ENCODE peak calls at places on chromosomes 16 and 17, in five cellular contexts. O is lung; J is CD4-positive, alpha-beta memory T cell; P is testis; N is A549. Q is an unnamed sample. For H3K4me1 and H3K9me3, the result is how much of the 10 kb centered on the place peaks cover.

GRCh38 chr16:23081675-23082119 is 67.6 kb downstream of the USP31 start:
- DNase-seq in O (no peak), N (peak), J (no peak), P (peak), Q (no peak)

GRCh38 chr17:15973016-15973415 is 26.5 kb downstream of the ZSWIM7 start:
- DNase-seq in J (no peak), N (no peak), P (no peak), O (no peak), Q (no peak)

GRCh38 chr17:36726199-36726598 is 124.8 kb downstream of the MRM1 start:
- DNase-seq in P (no peak), J (no peak), O (no peak), N (no peak), Q (no peak)

GRCh38 chr16:13919330-13919682 is 648 bp upstream of the ERCC4 start:
- DNase-seq in N (no peak), P (no peak), J (peak), O (no peak), Q (no peak)

GRCh38 chr16:15676506-15676905 is 26.5 kb downstream of the NDE1 start:
- DNase-seq in J (no peak), N (no peak), P (no peak), O (no peak), Q (no peak)

GRCh38 chr16:67399749-67400704 is 6.7 kb upstream of the TPPP3 start:
- DNase-seq in O (no peak), N (no peak), P (no peak), J (no peak), Q (no peak)

GRCh38 chr17:77280304-77280910 is 139.6 kb downstream of the SEC14L1 start:
- DNase-seq in P (no peak), J (no peak), N (no peak), O (no peak), Q (no peak)

GRCh38 chr16:5036228-5037156 is 2.8 kb upstream of the NAGPA start:
- DNase-seq in N (no peak), P (no peak), J (no peak), O (no peak), Q (peak)

GRCh38 chr16:71626018-71626857 is at the start of gene MARVELD3:
- DNase-seq in N (no peak), O (peak), J (no peak), P (peak), Q (no peak)

GRCh38 chr17:352421-353212 is at the start of gene RPH3AL:
- DNase-seq in O (peak), P (no peak), N (peak), J (no peak), Q (no peak)

GRCh38 chr16:30786115-30786935 is 680 bp downstream of the ZNF629 start:
- DNase-seq in N (peak), J (no peak), O (no peak), P (peak), Q (no peak)

GRCh38 chr16:72937360-72937759 is 110.6 kb downstream of the ZFHX3 start:
- DNase-seq in O (no peak), J (no peak), P (no peak), N (no peak), Q (no peak)

GRCh38 chr16:80467961-80468360 is 72.8 kb upstream of the DYNLRB2 start:
- DNase-seq in O (no peak), N (no peak), P (no peak), J (no peak), Q (no peak)

GRCh38 chr17:40025991-40026815 is 11.0 kb downstream of the CSF3 start:
- DNase-seq in O (no peak), J (peak), P (no peak), N (no peak), Q (no peak)

GRCh38 chr16:81384006-81384405 is 60.6 kb upstream of the CMIP start:
- DNase-seq in O (no peak), J (no peak), N (no peak), P (no peak), Q (no peak)

GRCh38 chr17:58333396-58334207 is 5.0 kb upstream of the TSPOAP1 start:
- DNase-seq in N (no peak), J (no peak), O (no peak), P (no peak), Q (no peak)

GRCh38 chr17:45261577-45262515 is at the start of gene SPATA32:
- DNase-seq in P (peak), J (peak), N (no peak), O (no peak), Q (peak)

GRCh38 chr16:14609716-14610115 is 20.3 kb downstream of the PARN start:
- DNase-seq in N (no peak), J (no peak), O (no peak), P (no peak), Q (no peak)

GRCh38 chr17:62110923-62111484 is 45.9 kb upstream of the MED13 start:
- DNase-seq in J (no peak), P (no peak), N (peak), O (no peak), Q (no peak)

GRCh38 chr16:88404769-88405168 is 22.0 kb downstream of the ZNF469 start:
- DNase-seq in N (no peak), P (no peak), O (no peak), J (no peak), Q (no peak)

GRCh38 chr17:45730192-45730591 is 53.9 kb upstream of the CRHR1 start:
- DNase-seq in J (no peak), O (no peak), P (no peak), N (no peak), Q (peak)

GRCh38 chr16:8989099-8989878 is 25.6 kb upstream of the USP7 start:
- DNase-seq in P (no peak), J (no peak), O (no peak), N (no peak), Q (no peak)

GRCh38 chr17:6536566-6537065 is 19.7 kb downstream of the PITPNM3 start:
- DNase-seq in P (no peak), N (no peak), O (no peak), J (no peak), Q (peak)

GRCh38 chr17:20217677-20218076 is 208.5 kb downstream of the SPECC1 start:
- DNase-seq in O (no peak), N (no peak), P (no peak), J (no peak), Q (no peak)

GRCh38 chr16:69532761-69533459 is 32.9 kb upstream of the NFAT5 start:
- DNase-seq in O (no peak), J (no peak), N (peak), P (no peak), Q (no peak)

GRCh38 chr17:58242171-58242784 is 3.9 kb downstream of the LPO start:
- DNase-seq in O (no peak), P (no peak), J (no peak), N (no peak), Q (no peak)

GRCh38 chr17:74354123-74354522 is 7.5 kb downstream of the BTBD17 start:
- DNase-seq in J (peak), O (no peak), N (peak), P (peak), Q (peak)

GRCh38 chr17:1179635-1180433 is at the start of gene ABR:
- DNase-seq in J (peak), N (no peak), O (no peak), P (peak), Q (peak)

GRCh38 chr16:84672276-84673202 is 24.2 kb downstream of the KLHL36 start:
- DNase-seq in N (peak), J (peak), O (peak), P (peak), Q (peak)

GRCh38 chr16:733382-734207 is 6.7 kb downstream of the HAGHL start:
- DNase-seq in O (no peak), N (peak), J (no peak), P (no peak), Q (no peak)

GRCh38 chr16:76947694-76948093 is 243.3 kb upstream of the MON1B start:
- DNase-seq in O (no peak), N (no peak), J (no peak), P (no peak), Q (no peak)

DNA sequence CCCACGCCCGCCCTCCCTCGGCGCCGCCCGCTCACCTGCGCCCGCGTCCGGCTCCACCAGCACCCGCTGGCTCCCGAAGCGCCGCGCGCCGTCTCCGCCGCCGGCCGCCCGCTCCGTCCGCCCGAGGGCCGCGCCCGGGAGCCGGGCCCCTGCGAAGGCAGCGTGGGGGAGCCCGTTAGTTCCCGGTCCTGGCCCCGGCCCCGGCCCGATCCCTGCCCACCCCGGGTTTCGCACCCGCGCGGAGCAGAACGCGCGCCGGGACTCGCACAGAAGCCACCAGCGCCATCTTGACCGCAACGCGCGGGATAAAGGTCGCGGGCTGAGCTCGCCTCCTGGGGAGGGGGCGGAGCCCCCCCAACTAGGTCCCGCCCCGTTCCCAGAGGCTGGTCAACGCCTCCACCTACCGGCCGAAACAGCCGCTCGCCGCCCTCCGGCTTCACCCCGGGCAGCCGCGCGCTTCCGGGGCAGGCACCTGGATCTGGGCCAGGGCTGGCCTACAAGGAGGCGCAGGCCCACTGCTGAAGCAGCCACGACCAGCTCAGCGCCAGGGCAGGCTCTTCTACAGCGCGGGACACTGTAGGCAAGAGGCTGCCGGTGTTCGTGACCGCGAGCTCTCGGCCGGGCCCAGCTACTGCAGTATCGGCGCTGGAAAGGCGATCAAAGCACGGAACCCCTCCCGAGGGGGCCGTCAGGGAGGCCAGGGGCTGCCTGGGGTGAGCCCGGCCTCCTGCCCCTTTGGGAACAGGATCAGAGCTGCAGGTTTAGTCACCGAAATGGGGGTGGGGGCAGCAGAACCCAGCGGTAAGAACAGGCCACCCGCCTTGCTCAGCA is at the start of gene ECI1:
- DNase-seq in J (peak), O (peak), N (peak), P (peak), Q (peak)
- H3K27ac ChIP-seq in J (peak), O (peak), N (peak), P (peak), Q (peak)

DNA sequence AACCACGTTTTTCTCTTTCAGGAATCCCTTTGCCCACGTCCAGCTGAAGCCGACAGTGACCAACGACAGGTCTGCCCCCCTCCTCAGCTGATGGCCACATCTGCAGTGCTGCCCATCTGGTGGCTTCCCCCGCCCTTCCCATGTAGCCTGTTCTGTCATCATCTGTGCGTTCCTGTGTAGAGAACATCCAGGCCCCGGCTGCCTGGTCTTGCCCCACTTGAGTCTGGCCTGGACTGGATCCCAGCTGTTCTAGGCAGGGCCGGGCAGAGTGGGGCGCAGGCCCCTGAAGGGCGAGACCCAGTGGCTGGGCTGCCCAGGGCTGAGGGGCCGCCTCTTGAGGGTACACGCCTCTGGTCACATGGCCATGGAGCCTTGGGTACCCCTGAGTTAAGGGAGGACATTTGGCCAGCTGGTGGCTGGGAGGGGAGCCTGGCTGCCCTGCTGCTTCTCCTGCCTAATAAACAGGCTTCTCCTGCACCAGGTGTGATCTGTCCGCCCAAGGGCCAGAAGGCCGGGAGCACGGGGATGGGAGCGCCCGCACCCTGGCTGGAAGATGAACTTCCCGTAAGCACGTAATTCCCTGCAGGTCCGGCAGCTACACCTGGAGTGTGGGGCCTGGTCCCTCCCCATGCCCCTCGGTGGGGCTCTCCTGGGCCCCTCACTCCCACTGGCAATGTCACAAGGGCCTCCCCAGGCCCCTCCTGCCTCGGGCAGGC is 49.4 kb upstream of the PVALEF start:
- DNase-seq in J (no peak), O (no peak), N (no peak), P (no peak), Q (no peak)
- H3K4me1 ChIP-seq in J (under half), O (under half), N (under half), P (under half), Q (under half)

GRCh38 chr17:27109346-27109745 is 184.6 kb upstream of the WSB1 start:
- DNase-seq in P (no peak), N (no peak), O (no peak), J (no peak), Q (no peak)
- H3K9me3 ChIP-seq in P (under half), N (under half), O (under half), J (under half), Q (under half)

DNA sequence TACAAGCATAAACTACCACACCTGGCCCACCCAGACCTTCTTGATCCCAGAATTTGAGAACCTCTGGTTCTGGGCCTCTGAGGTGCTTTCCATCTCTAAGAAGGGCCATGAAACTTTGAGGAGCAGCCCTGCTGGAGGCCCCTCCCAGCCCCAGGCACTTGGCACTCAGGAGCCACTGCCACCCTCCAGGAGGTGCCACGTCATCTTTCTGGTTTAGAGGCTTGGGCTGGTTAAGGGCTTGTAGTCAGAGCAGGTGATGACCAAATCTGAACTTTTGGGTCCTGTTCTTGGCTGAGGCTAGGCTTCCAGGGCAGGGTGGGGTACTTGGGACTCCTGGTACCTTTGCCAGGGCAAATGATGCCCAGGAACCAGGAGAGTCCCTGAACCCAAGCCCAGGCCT is 13.8 kb upstream of the DLX4 start:
- DNase-seq in J (no peak), O (no peak), N (no peak), P (no peak), Q (no peak)
- H3K27ac ChIP-seq in J (no peak), O (no peak), N (no peak), P (no peak), Q (no peak)

GRCh38 chr17:10117581-10118001 is 80.8 kb downstream of the GAS7 start:
- DNase-seq in N (no peak), P (no peak), O (no peak), J (no peak), Q (peak)
- H3K4me1 ChIP-seq in N (under half), P (under half), O (under half), J (under half), Q (under half)

GRCh38 chr16:3413730-3414379 is 12.8 kb downstream of the ZNF174 start:
- DNase-seq in N (no peak), O (no peak), P (peak), J (no peak), Q (no peak)
- H3K9me3 ChIP-seq in N (half or more), O (half or more), P (under half), J (under half), Q (under half)